ENCODE peak calls at places on chromosomes 6 and 20, in six cellular contexts. A is GM23338, X is breast epithelium, T is mammary epithelial cell, D is upper lobe of right lung, G is cardiac muscle cell. S is an unnamed sample. For H3K27me3, the result is how much of the 10 kb centered on the place peaks cover.

GRCh38 chr6:37033255-37033654 is 27.8 kb downstream of the FGD2 start:
- DNase-seq in D (no peak), G (no peak), A (no peak), T (peak), X (no peak), S (no peak)

GRCh38 chr6:3073382-3073781 is 5.1 kb downstream of the RIPK1 start:
- DNase-seq in D (no peak), T (no peak), A (no peak), X (no peak), G (no peak), S (no peak)

GRCh38 chr20:49798718-49799117 is 13.9 kb upstream of the SLC9A8 start:
- DNase-seq in A (no peak), X (no peak), T (no peak), G (no peak), D (no peak), S (no peak)

GRCh38 chr6:48613221-48613949 is 502.4 kb upstream of the PTCHD4 start:
- DNase-seq in A (no peak), X (no peak), G (peak), D (no peak), T (no peak), S (no peak)

GRCh38 chr20:50248104-50248631 is 57.5 kb downstream of the CEBPB start:
- DNase-seq in A (no peak), D (no peak), T (peak), G (peak), X (no peak), S (no peak)

GRCh38 chr20:46344488-46345162 is 36.3 kb upstream of the CDH22 start:
- DNase-seq in D (no peak), A (no peak), T (no peak), X (no peak), G (no peak), S (no peak)

GRCh38 chr6:87396595-87397392 is 11.0 kb upstream of the CFAP206 start:
- DNase-seq in X (no peak), T (no peak), D (no peak), A (no peak), G (no peak), S (no peak)

GRCh38 chr6:3438190-3439167 is 18.4 kb downstream of the SLC22A23 start:
- DNase-seq in D (no peak), G (peak), A (no peak), T (peak), X (peak), S (peak)

GRCh38 chr20:10178091-10178490 is 40.5 kb upstream of the SNAP25 start:
- DNase-seq in D (no peak), G (no peak), T (no peak), X (no peak), A (no peak), S (no peak)

GRCh38 chr20:20205141-20205861 is 153.0 kb downstream of the CFAP61 start:
- DNase-seq in X (no peak), G (no peak), D (no peak), T (no peak), A (no peak), S (peak)

GRCh38 chr6:139173172-139173571 is 38.3 kb downstream of the HECA start:
- DNase-seq in T (no peak), D (no peak), A (no peak), G (no peak), X (no peak), S (no peak)

GRCh38 chr6:90701146-90701781 is 114.4 kb upstream of the MAP3K7 start:
- DNase-seq in G (no peak), T (no peak), A (peak), X (no peak), D (no peak), S (no peak)

GRCh38 chr20:1537731-1538058 is 19.8 kb downstream of the SIRPD start:
- DNase-seq in X (no peak), G (no peak), A (no peak), D (peak), T (no peak), S (peak)

GRCh38 chr6:21384211-21384610 is 209.3 kb upstream of the SOX4 start:
- DNase-seq in T (no peak), A (no peak), G (peak), D (no peak), X (no peak), S (no peak)

GRCh38 chr20:17315491-17316231 is 88.8 kb downstream of the PCSK2 start:
- DNase-seq in X (no peak), T (no peak), D (no peak), A (peak), G (no peak), S (no peak)

GRCh38 chr6:150055131-150055530 is 13.8 kb downstream of the ULBP3 start:
- DNase-seq in X (no peak), T (no peak), D (no peak), G (no peak), A (no peak), S (no peak)

GRCh38 chr20:52003976-52004375 is 187.6 kb downstream of the ZFP64 start:
- DNase-seq in D (no peak), X (no peak), A (no peak), T (no peak), G (no peak), S (no peak)

GRCh38 chr6:116412270-116412669 is 41.5 kb downstream of the DSE start:
- DNase-seq in T (no peak), X (no peak), A (no peak), G (peak), D (no peak), S (peak)

GRCh38 chr6:15420959-15421438 is 175.1 kb downstream of the JARID2 start:
- DNase-seq in D (no peak), G (no peak), X (no peak), T (no peak), A (no peak), S (peak)

GRCh38 chr6:167567142-167568033 is 242.5 kb downstream of the TTLL2 start:
- DNase-seq in D (no peak), T (no peak), X (peak), A (no peak), G (peak), S (peak)

GRCh38 chr6:7270320-7271204 is 42.4 kb downstream of the SSR1 start:
- DNase-seq in T (no peak), A (no peak), D (no peak), X (no peak), G (no peak), S (no peak)

GRCh38 chr20:36861875-36862801 is 13.8 kb upstream of the TLDC2 start:
- DNase-seq in D (peak), G (peak), T (peak), X (peak), A (peak), S (peak)

GRCh38 chr6:88238901-88239300 is 72.8 kb upstream of the CNR1 start:
- DNase-seq in D (no peak), G (no peak), T (no peak), A (no peak), X (no peak), S (no peak)

GRCh38 chr6:116764961-116765841 is at the start of gene FAM162B:
- DNase-seq in D (no peak), X (no peak), A (peak), G (peak), T (peak), S (no peak)

GRCh38 chr6:167588181-167588919 is 238.4 kb upstream of the AFDN start:
- DNase-seq in D (no peak), G (no peak), T (no peak), X (peak), A (no peak), S (no peak)

GRCh38 chr6:52420668-52421358 is 671 bp downstream of the EFHC1 start:
- DNase-seq in D (no peak), X (no peak), A (peak), G (peak), T (peak), S (no peak)

GRCh38 chr6:32177182-32177787 is 920 bp upstream of the RNF5 start:
- DNase-seq in T (no peak), A (peak), D (no peak), G (no peak), X (no peak), S (no peak)

GRCh38 chr20:309306-309840 is 12.0 kb downstream of the ZCCHC3 start:
- DNase-seq in T (no peak), G (peak), D (no peak), A (no peak), X (no peak), S (no peak)

DNA sequence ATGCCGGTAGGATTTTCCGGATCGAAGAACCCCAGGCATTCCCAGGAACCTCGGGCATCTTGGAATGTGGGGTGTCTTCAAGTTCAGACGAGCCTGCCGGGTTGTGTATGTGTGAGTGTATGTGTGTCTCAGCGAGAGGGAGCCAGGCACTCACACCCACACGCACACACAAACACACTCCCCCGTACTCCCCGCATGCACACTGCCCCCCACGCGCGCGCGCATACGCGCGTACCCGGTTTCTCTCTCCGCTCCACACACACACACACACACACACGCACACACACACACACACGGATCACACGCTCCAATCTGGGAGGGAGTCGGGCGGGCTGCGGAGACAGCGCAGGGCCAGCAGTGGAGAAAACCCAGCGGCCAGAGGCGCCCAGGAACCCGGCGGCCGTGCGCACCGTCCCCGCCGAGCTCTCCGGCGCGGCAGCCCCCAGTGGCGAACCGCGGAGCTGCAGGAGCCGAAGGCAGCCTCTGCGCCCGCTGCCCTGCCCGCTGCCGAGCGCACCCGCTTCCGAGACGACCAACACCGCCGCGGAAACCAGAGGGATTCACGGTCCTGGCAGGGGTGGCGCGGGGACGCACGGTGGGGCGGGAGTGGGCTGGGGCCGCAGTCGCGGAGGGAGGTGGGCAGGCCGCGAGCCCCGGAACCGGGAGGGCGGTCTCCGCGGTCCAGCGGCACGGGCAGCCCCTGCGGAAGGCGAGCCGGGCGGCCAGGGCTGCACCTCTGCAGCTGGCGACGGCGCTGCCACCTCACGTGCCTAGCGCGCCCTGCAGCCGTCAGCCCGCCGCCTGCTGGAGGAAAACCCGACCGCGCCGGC is at the start of gene LRFN2:
- DNase-seq in G (peak), A (peak), D (peak), X (peak), T (peak), S (peak)
- H3K27me3 ChIP-seq in G (half or more), A (under half), D (half or more), X (under half), T (under half), S (under half)

DNA sequence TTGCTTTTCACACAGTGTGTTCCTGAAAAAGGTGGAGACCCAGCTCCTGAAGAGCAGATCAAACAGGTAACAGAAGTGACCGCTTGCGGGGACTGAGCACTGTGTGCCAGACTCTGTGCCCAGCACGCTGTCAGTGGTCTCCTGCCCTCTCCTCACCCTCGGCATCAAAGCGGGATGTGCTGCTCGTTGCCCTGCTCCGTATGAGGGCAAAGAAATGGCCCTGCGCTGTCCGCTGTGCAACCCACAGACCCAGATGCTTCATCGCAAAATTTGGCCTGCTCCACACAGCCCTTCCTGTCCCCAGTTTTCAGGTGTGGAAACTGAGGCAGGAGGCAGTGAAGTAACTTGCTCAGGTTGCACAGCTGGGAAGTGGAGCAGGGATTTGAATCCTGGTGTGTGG is 13.7 kb downstream of the UQCC2 start:
- DNase-seq in A (no peak), D (no peak), X (no peak), T (no peak), G (no peak), S (no peak)
- H3K27me3 ChIP-seq in A (under half), D (under half), X (under half), T (under half), G (under half), S (under half)

DNA sequence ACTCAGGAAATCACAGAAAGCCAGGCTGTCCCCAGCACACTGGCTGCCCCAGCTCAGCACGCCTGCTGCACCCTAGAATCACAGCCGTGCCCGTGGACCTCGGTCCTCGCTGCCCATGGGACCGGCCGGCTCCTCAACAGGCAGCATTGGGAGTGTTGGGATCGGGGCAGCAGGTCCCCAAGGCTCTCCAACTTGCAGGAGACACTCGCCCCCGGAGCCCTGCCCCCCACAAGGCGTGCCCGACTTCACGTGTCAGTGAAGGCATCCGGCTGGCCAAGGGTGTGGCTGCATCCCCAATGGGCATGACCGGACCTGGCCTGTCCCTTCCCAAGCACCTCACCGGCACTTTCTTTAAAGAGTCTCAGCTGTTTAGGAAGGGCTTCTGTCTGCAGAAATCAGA is 3.0 kb upstream of the NTSR1 start:
- DNase-seq in A (no peak), T (no peak), D (no peak), G (no peak), X (no peak), S (no peak)
- H3K27me3 ChIP-seq in A (under half), T (under half), D (under half), G (half or more), X (half or more), S (under half)

GRCh38 chr20:25048519-25048952 is 9.4 kb downstream of the ACSS1 start:
- DNase-seq in G (no peak), T (no peak), A (no peak), X (no peak), D (peak), S (peak)

GRCh38 chr20:25047766-25048165 is 10.2 kb downstream of the ACSS1 start:
- DNase-seq in X (no peak), D (peak), G (no peak), A (no peak), T (no peak), S (no peak)

GRCh38 chr20:25050501-25051350 is 7.2 kb downstream of the ACSS1 start:
- DNase-seq in X (peak), D (no peak), A (no peak), T (no peak), G (no peak), S (no peak)

GRCh38 chr20:25050082-25050481 is 7.9 kb downstream of the ACSS1 start:
- DNase-seq in G (no peak), A (no peak), T (no peak), X (no peak), D (no peak), S (no peak)

DNA sequence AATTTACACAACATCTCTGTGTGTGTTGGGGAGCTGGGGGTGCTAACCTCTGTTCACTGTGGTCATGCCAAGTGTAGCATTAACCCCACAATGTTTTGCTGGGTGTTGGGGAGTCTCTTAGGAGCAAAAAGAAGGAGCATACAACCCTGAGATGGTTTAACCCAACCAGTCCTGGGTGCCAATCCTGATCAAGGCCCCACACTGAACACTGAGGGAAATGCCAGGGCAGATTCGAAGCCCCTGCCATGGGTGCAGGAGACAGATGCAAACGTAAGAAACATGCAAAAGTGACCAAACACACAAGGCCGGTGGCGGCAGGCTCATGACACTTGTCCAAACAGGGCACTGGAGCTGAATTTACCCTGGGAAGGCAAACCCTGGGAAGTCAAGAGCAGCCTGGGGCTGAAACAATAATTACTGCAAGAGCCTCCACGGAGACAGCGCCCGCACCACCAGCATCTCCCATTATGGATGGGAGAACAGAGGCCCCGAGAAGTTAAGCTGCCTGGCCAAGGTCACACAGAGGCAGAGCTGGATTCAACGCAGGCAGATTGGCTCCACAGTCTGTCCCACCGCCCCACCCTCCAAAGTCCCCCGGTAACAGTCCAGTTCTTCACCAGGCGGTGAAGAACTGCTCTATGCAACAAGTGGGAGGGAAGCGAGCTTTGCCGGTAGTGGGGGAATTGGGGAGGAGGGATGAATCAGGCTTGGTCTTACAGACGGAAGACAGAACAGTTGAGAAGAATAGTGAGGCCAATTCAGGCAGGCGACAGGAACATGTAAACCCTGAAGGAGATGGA is 8.5 kb downstream of the ACSS1 start:
- DNase-seq in A (no peak), T (no peak), G (no peak), D (no peak), X (no peak), S (peak)
- H3K27me3 ChIP-seq in A (under half), T (under half), G (half or more), D (under half), X (under half), S (under half)

GRCh38 chr6:132623446-132623845 is 629 bp downstream of the TAAR2 start:
- DNase-seq in X (no peak), T (no peak), A (no peak), D (no peak), G (no peak), S (no peak)
- H3K27me3 ChIP-seq in X (under half), T (under half), A (under half), D (under half), G (under half), S (under half)

GRCh38 chr6:29834564-29835436 is 7.2 kb downstream of the HLA-G start:
- DNase-seq in A (peak), D (no peak), G (peak), T (peak), X (no peak), S (no peak)
- H3K27me3 ChIP-seq in A (under half), D (half or more), G (half or more), T (under half), X (under half), S (under half)

DNA sequence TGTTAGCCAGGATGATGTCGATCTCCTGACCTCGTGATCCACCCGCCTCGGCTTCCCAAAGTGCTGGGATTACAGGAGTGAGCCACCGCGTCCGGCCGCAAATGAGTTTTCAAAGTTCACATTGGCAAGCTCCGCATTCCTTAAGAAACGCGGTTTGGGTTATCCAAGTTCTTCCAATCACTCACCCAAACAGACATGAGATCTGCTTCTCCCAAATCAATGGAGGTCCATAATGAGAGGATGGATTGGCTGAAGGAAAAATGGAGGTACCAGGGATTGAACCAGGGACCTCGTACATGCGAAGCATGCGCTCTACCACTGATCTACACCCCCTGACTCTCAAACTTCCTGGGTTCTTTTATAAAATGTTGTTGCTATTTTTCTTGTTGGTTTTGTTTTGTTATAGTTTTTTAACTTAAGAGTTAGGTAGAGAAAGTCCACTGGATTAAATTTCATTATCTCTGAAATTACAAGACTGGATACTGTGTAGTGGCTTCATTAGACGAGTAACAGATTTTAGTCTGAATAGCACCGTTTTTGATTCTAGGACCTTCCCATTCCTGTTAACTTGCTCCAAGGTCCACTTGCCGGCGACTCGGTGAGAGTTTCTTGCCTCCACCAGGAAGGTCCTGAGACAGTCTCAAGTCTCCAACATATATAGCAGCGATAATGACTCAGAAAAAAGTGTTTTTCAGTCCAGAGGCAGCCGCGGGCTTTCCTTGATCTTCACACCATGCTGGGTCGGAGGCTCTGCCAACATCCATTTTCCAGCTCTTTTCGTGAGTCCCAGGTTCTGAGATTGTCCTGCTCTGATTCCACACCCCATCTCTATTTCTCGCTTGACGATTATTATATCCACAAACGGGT is 170.2 kb downstream of the GPX5 start:
- DNase-seq in D (no peak), A (peak), T (peak), X (no peak), G (peak), S (no peak)
- H3K27me3 ChIP-seq in D (half or more), A (half or more), T (under half), X (half or more), G (under half), S (half or more)

DNA sequence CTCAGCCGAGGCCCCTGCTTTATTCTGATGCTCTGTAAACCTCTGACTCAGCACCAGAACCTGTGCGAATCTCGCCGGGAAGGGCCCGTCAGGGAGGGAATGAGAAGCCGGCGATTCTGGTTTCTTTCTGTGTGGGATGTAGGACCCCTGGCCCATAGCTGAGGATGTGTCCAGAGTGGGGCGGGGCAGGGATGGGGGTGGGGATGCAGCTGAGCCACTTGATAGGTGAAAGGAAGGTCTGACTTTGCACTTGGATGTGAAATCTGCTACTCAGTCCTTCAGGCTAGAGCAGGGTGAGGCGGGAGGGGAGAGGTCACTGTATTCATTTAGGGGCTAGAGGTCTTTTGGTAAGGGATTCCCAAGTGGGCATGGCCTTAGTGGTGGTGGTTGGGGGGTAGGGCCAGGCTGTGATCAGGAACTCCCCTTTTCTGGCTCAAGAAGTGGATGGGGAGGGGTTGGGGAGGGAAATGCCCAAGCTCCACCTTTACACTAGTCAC is 2.3 kb downstream of the TOX2 start:
- DNase-seq in G (no peak), A (peak), X (no peak), T (no peak), D (peak), S (no peak)
- H3K27me3 ChIP-seq in G (half or more), A (half or more), X (half or more), T (under half), D (under half), S (half or more)